ENCODE peak calls at places on chromosome 4, in nine cellular contexts. C is activated CD4-positive, alpha-beta T cell treated with anti-CD3 and anti-CD28 coated beads for 48 hours; H is stimulated activated CD4-positive, alpha-beta T cell treated with anti-CD3 and anti-CD28 coated beads, Interleukin-15, amount 100 ng/mL, for 1 hour; A is EH; V is mucosa of descending colon; W is CD8-positive, alpha-beta memory T cell; X is NCI-H345; Q is AG20443; K is HCT116. G is an unnamed sample.
A peak's percentile ranks its signal among the peaks of the same experiment; 100 is the strongest.

GRCh38 chr4:42865572-42866189 is 26.8 kb upstream of the GRXCR1 start:
- DNase-seq in C (peak; percentile 64), H (no peak), A (peak; percentile 24), V (no peak), W (peak; percentile 6), X (peak; percentile 60), Q (peak; percentile 48), K (peak; percentile 29), G (no peak)

GRCh38 chr4:112063260-112063659 is 82.0 kb upstream of the FAM241A start:
- DNase-seq in C (no peak), H (no peak), A (no peak), V (no peak), W (no peak), X (no peak), Q (no peak), K (no peak), G (no peak)

GRCh38 chr4:151604238-151604637 is 156.6 kb downstream of the GATB start:
- DNase-seq in C (no peak), H (no peak), A (peak; percentile 46), V (no peak), W (no peak), X (no peak), Q (peak; percentile 52), K (no peak), G (no peak)

GRCh38 chr4:120085705-120086104 is 19.1 kb upstream of the MAD2L1 start:
- DNase-seq in C (no peak), H (no peak), A (no peak), V (no peak), W (no peak), X (no peak), Q (no peak), K (no peak), G (no peak)

GRCh38 chr4:152369903-152370296 is 166.0 kb downstream of the FBXW7 start:
- DNase-seq in C (no peak), H (no peak), A (peak; percentile 18), V (no peak), W (no peak), X (no peak), Q (peak; percentile 8), K (no peak), G (no peak)

GRCh38 chr4:47145630-47146029 is 114.3 kb downstream of the GABRB1 start:
- DNase-seq in C (no peak), H (no peak), A (peak; percentile 68), V (no peak), W (no peak), X (no peak), Q (no peak), K (no peak), G (no peak)

GRCh38 chr4:182443070-182443469 is 199.9 kb downstream of the TENM3 start:
- DNase-seq in C (no peak), H (no peak), A (no peak), V (no peak), W (no peak), X (no peak), Q (no peak), K (no peak), G (no peak)

GRCh38 chr4:74934822-74935326 is 2.0 kb downstream of the PARM1 start:
- DNase-seq in C (no peak), H (no peak), A (no peak), V (no peak), W (no peak), X (no peak), Q (no peak), K (no peak), G (no peak)

GRCh38 chr4:3724319-3725231 is 41.6 kb upstream of the ADRA2C start:
- DNase-seq in C (no peak), H (no peak), A (no peak), V (no peak), W (no peak), X (peak; percentile 18), Q (no peak), K (no peak), G (no peak)

GRCh38 chr4:124713213-124713592 is 671 bp upstream of the ANKRD50 start:
- DNase-seq in C (peak; percentile 20), H (no peak), A (peak; percentile 86), V (peak; percentile 64), W (no peak), X (peak; percentile 18), Q (peak; percentile 72), K (peak; percentile 79), G (peak; percentile 78)

GRCh38 chr4:149311076-149311475 is 504.6 kb downstream of the IQCM start:
- DNase-seq in C (no peak), H (no peak), A (no peak), V (no peak), W (no peak), X (no peak), Q (peak; percentile 18), K (no peak), G (no peak)

GRCh38 chr4:186979966-186980745 is 256.5 kb upstream of the FAT1 start:
- DNase-seq in C (no peak), H (no peak), A (peak; percentile 64), V (no peak), W (no peak), X (no peak), Q (no peak), K (no peak), G (no peak)

GRCh38 chr4:68283095-68283494 is 37.6 kb upstream of the TMPRSS11B start:
- DNase-seq in C (no peak), H (no peak), A (no peak), V (no peak), W (no peak), X (no peak), Q (no peak), K (no peak), G (no peak)

GRCh38 chr4:128855656-128856055 is 46.2 kb downstream of the JADE1 start:
- DNase-seq in C (no peak), H (no peak), A (no peak), V (no peak), W (no peak), X (no peak), Q (no peak), K (no peak), G (no peak)

GRCh38 chr4:118037955-118038354 is 3.7 kb downstream of the NDST3 start:
- DNase-seq in C (no peak), H (no peak), A (no peak), V (no peak), W (no peak), X (no peak), Q (no peak), K (no peak), G (no peak)

GRCh38 chr4:46506876-46507275 is 116.9 kb upstream of the GABRA2 start:
- DNase-seq in C (no peak), H (no peak), A (no peak), V (no peak), W (no peak), X (no peak), Q (no peak), K (no peak), G (no peak)

GRCh38 chr4:133565379-133565778 is 416.3 kb downstream of the PCDH10 start:
- DNase-seq in C (no peak), H (no peak), A (peak; percentile 63), V (no peak), W (no peak), X (peak; percentile 62), Q (no peak), K (no peak), G (no peak)

GRCh38 chr4:4969298-4969697 is 50.0 kb downstream of the CYTL1 start:
- DNase-seq in C (no peak), H (no peak), A (peak; percentile 58), V (no peak), W (no peak), X (no peak), Q (peak; percentile 96), K (peak; percentile 22), G (no peak)

GRCh38 chr4:72971572-72971971 is 97.9 kb downstream of the COX18 start:
- DNase-seq in C (no peak), H (no peak), A (peak; percentile 96), V (no peak), W (no peak), X (no peak), Q (peak; percentile 54), K (no peak), G (no peak)

GRCh38 chr4:76208005-76208765 is 5.4 kb downstream of the SCARB2 start:
- DNase-seq in C (no peak), H (no peak), A (peak; percentile 94), V (peak; percentile 82), W (no peak), X (peak; percentile 36), Q (peak; percentile 78), K (no peak), G (peak; percentile 80)

GRCh38 chr4:142817442-142817841 is 28.7 kb downstream of the INPP4B start:
- DNase-seq in C (peak; percentile 66), H (no peak), A (peak; percentile 97), V (no peak), W (no peak), X (no peak), Q (peak; percentile 76), K (peak; percentile 88), G (no peak)

GRCh38 chr4:185662030-185662778 is 126.9 kb upstream of the PDLIM3 start:
- DNase-seq in C (no peak), H (no peak), A (no peak), V (no peak), W (no peak), X (no peak), Q (no peak), K (no peak), G (no peak)

GRCh38 chr4:26819478-26819877 is 41.2 kb upstream of the STIM2 start:
- DNase-seq in C (no peak), H (no peak), A (no peak), V (no peak), W (no peak), X (no peak), Q (no peak), K (no peak), G (no peak)

GRCh38 chr4:135385830-135386581 is 1184.4 kb upstream of the PABPC4L start:
- DNase-seq in C (no peak), H (no peak), A (no peak), V (no peak), W (no peak), X (no peak), Q (no peak), K (no peak), G (no peak)

GRCh38 chr4:130306566-130306965 is 1210.6 kb downstream of the C4orf33 start:
- DNase-seq in C (no peak), H (no peak), A (no peak), V (no peak), W (no peak), X (no peak), Q (no peak), K (no peak), G (no peak)

GRCh38 chr4:85928775-85929585 is 430.9 kb downstream of the MAPK10 start:
- DNase-seq in C (no peak), H (no peak), A (peak; percentile 82), V (no peak), W (no peak), X (no peak), Q (peak; percentile 32), K (no peak), G (no peak)

GRCh38 chr4:105361021-105361420 is 112.8 kb downstream of the PPA2 start:
- DNase-seq in C (no peak), H (no peak), A (no peak), V (no peak), W (no peak), X (no peak), Q (no peak), K (no peak), G (no peak)

GRCh38 chr4:55303818-55304217 is 42.2 kb upstream of the SRD5A3 start:
- DNase-seq in C (no peak), H (no peak), A (peak; percentile 59), V (no peak), W (no peak), X (no peak), Q (peak; percentile 67), K (peak; percentile 26), G (no peak)

GRCh38 chr4:85543832-85544231 is 68.9 kb downstream of the ARHGAP24 start:
- DNase-seq in C (no peak), H (no peak), A (peak; percentile 53), V (no peak), W (no peak), X (no peak), Q (peak; percentile 42), K (no peak), G (no peak)

GRCh38 chr4:173399016-173399415 is at the start of gene SCRG1:
- DNase-seq in C (no peak), H (no peak), A (no peak), V (no peak), W (no peak), X (no peak), Q (no peak), K (no peak), G (no peak)

GRCh38 chr4:97496298-97496873 is 646.9 kb downstream of the STPG2 start:
- DNase-seq in C (no peak), H (no peak), A (no peak), V (no peak), W (no peak), X (no peak), Q (no peak), K (peak; percentile 73), G (no peak)

G was measured in left lung.